ENCODE peak calls at places on chromosomes 6 and 20, in five cellular contexts. O is heart right ventricle, Q is endothelial cell, W is body of pancreas, M is adrenal gland. N is an unnamed sample.

GRCh38 chr6:33770116-33770832 is 18.7 kb downstream of the LEMD2 start:
- DNase-seq in O (no peak), W (no peak), M (no peak), Q (no peak), N (no peak)

GRCh38 chr20:57008217-57008616 is 258.2 kb downstream of the BMP7 start:
- DNase-seq in W (no peak), M (no peak), O (no peak), Q (no peak), N (no peak)

GRCh38 chr6:14381225-14381887 is 263.8 kb downstream of the CD83 start:
- DNase-seq in M (no peak), O (no peak), W (no peak), Q (no peak), N (no peak)

GRCh38 chr6:88163576-88163975 is 2.6 kb downstream of the CNR1 start:
- DNase-seq in W (no peak), O (no peak), M (no peak), Q (no peak), N (no peak)

GRCh38 chr6:146087386-146087785 is 58.5 kb downstream of the GRM1 start:
- DNase-seq in Q (no peak), M (no peak), O (no peak), W (no peak), N (no peak)

GRCh38 chr6:4563877-4564276 is 212.3 kb upstream of the CDYL start:
- DNase-seq in Q (no peak), O (no peak), W (no peak), M (no peak), N (no peak)

GRCh38 chr6:55578537-55579363 is at the start of gene HMGCLL1:
- DNase-seq in O (peak; percentile 35), Q (peak; percentile 63), M (no peak), W (peak; percentile 57), N (peak; percentile 10)

GRCh38 chr6:36769161-36769675 is 70.0 kb downstream of the CPNE5 start:
- DNase-seq in M (no peak), O (peak; percentile 37), Q (no peak), W (no peak), N (no peak)

GRCh38 chr6:48109902-48110301 is 1.1 kb downstream of the PTCHD4 start:
- DNase-seq in M (no peak), Q (no peak), O (no peak), W (no peak), N (no peak)

GRCh38 chr20:16747291-16747811 is 807 bp upstream of the OTOR start:
- DNase-seq in Q (no peak), O (no peak), W (no peak), M (no peak), N (no peak)

GRCh38 chr6:150201285-150201684 is 58.4 kb downstream of the PPP1R14C start:
- DNase-seq in W (no peak), Q (no peak), O (no peak), M (no peak), N (no peak)

GRCh38 chr6:1929931-1930330 is 315.5 kb downstream of the GMDS start:
- DNase-seq in M (no peak), Q (no peak), O (no peak), W (no peak), N (no peak)

GRCh38 chr6:23621026-23621425 is 505.0 kb upstream of the NRSN1 start:
- DNase-seq in M (no peak), Q (no peak), O (no peak), W (no peak), N (no peak)

GRCh38 chr6:109059148-109059547 is 35.5 kb downstream of the SESN1 start:
- DNase-seq in O (no peak), M (no peak), W (peak; percentile 54), Q (no peak), N (no peak)

GRCh38 chr6:109060585-109060984 is 34.1 kb downstream of the SESN1 start:
- DNase-seq in O (no peak), Q (no peak), M (no peak), W (no peak), N (no peak)

GRCh38 chr6:109058620-109059019 is 36.0 kb downstream of the SESN1 start:
- DNase-seq in W (no peak), M (no peak), O (no peak), Q (no peak), N (no peak)

GRCh38 chr6:109062216-109062615 is 32.4 kb downstream of the SESN1 start:
- DNase-seq in M (peak; percentile 17), W (no peak), Q (no peak), O (no peak), N (no peak)

DNA sequence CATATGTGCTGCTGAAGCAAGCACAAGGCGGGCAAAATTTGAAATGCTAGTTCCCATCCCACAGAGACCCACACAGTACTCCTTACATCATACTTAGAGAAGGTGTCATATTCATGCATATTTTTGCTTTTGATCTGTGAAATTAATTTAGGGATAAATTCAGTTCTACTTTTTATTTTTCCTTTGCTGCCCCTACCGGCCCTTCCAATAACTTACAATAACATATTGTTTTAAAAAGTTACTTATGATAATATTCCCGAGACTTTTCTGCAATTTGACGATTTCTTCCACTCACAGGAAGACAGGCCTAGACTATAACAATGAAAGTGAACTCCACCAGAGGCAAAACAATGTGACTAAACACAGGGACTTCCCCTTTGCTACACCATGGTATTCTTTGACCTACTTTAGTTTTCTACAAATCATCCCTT is 35.0 kb downstream of the SESN1 start:
- DNase-seq in Q (no peak), W (no peak), O (no peak), M (peak; percentile 28), N (peak; percentile 33)
- TF ChIP-seq CTCF in Q (no peak), W (no peak), O (peak; percentile 33), M (peak; percentile 19), N (no peak)

GRCh38 chr6:26660096-26660425 is 515 bp upstream of the ZNF322 start:
- DNase-seq in Q (no peak), W (peak; percentile 6), M (no peak), O (no peak), N (peak; percentile 63)
- TF ChIP-seq CTCF in Q (no peak), W (no peak), M (no peak), O (no peak), N (no peak)

GRCh38 chr6:42961020-42961470 is 491 bp downstream of the GNMT start:
- DNase-seq in O (no peak), W (peak; percentile 86), Q (no peak), M (peak; percentile 63), N (no peak)

GRCh38 chr6:42963179-42963854 is 2.8 kb downstream of the GNMT start:
- DNase-seq in M (no peak), O (no peak), W (peak; percentile 14), Q (no peak), N (no peak)

GRCh38 chr6:42962502-42963178 is 2.1 kb downstream of the GNMT start:
- DNase-seq in M (no peak), Q (no peak), O (no peak), W (peak; percentile 48), N (no peak)

GRCh38 chr6:42962096-42962495 is 1.5 kb downstream of the GNMT start:
- DNase-seq in Q (no peak), M (no peak), W (peak; percentile 16), O (no peak), N (no peak)

GRCh38 chr6:42963855-42964605 is 3.5 kb downstream of the GNMT start:
- DNase-seq in Q (peak; percentile 62), O (no peak), W (peak; percentile 57), M (peak; percentile 55), N (peak; percentile 60)
- TF ChIP-seq CTCF in Q (peak; percentile 39), O (no peak), W (no peak), M (no peak), N (peak; percentile 22)

GRCh38 chr6:135853227-135853626 is 1.7 kb downstream of the PDE7B start:
- DNase-seq in Q (no peak), O (no peak), M (no peak), W (no peak), N (no peak)
- TF ChIP-seq CTCF in Q (no peak), O (no peak), M (no peak), W (no peak), N (no peak)

DNA sequence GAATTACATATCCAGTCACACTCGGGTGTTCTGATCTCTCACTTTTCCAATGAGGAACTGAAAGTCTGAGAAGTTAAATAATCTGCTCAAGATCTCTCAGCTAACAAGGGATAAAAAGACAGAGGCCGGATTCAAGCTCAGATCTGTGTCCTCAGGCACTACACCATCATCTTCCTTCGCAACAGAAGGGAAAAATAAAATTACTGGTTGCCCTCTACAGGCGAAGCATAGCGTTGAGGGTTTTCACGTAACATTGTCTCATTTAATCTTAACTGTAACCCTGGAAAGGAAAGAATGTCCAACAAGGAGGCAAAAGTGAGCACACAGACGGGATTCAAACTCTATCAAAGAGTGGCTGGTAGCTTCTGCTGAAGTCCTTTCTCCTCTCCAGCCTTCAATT is 67.8 kb upstream of the ANKEF1 start:
- DNase-seq in M (no peak), O (no peak), W (no peak), Q (no peak), N (no peak)
- TF ChIP-seq CTCF in M (no peak), O (no peak), W (no peak), Q (peak; percentile 38), N (no peak)

N was measured in GM13976.